ENCODE peak calls at places on chromosomes 13 and 19, in seven cellular contexts. M is CD8-positive, alpha-beta T cell; C is left ventricle myocardium inferior; E is endodermal cell; S is fibroblast of lung; R is HL-60; K is uterus. B is an unnamed sample.

GRCh38 chr13:98428256-98428966 is 148.5 kb downstream of the STK24 start:
- DNase-seq in M (no peak), C (no peak), E (no peak), S (peak; percentile 22), R (no peak), K (no peak), B (no peak)

GRCh38 chr19:42042455-42043170 is 27.4 kb downstream of the GRIK5 start:
- DNase-seq in M (no peak), C (no peak), E (no peak), S (no peak), R (no peak), K (no peak), B (no peak)

GRCh38 chr13:36910545-36910944 is 9.5 kb downstream of the SMAD9 start:
- DNase-seq in M (no peak), C (no peak), E (no peak), S (no peak), R (no peak), K (no peak), B (no peak)

GRCh38 chr19:43265664-43266025 is 3.7 kb downstream of the PSG9 start:
- DNase-seq in M (no peak), C (no peak), E (no peak), S (no peak), R (no peak), K (no peak), B (no peak)

GRCh38 chr13:112821340-112822055 is 131.7 kb downstream of the ATP11A start:
- DNase-seq in M (no peak), C (no peak), E (no peak), S (no peak), R (no peak), K (no peak), B (no peak)

GRCh38 chr13:67353891-67354459 is 123.8 kb upstream of the PCDH9 start:
- DNase-seq in M (no peak), C (no peak), E (no peak), S (peak; percentile 34), R (no peak), K (no peak), B (no peak)

GRCh38 chr19:49161987-49162386 is 4.4 kb downstream of the TRPM4 start:
- DNase-seq in M (no peak), C (no peak), E (no peak), S (peak; percentile 48), R (no peak), K (no peak), B (no peak)

GRCh38 chr13:113084943-113085540 is 20.5 kb upstream of the F7 start:
- DNase-seq in M (peak; percentile 7), C (no peak), E (no peak), S (no peak), R (no peak), K (no peak), B (no peak)

GRCh38 chr19:49014123-49014869 is 2.6 kb downstream of the LHB start:
- DNase-seq in M (no peak), C (no peak), E (no peak), S (peak; percentile 38), R (no peak), K (no peak), B (no peak)

GRCh38 chr13:112690242-112690943 is 555 bp downstream of the ATP11A start:
- DNase-seq in M (no peak), C (peak; percentile 62), E (peak; percentile 80), S (peak; percentile 45), R (peak; percentile 65), K (peak; percentile 42), B (no peak)

GRCh38 chr13:79678100-79678499 is 197.1 kb downstream of the NDFIP2 start:
- DNase-seq in M (no peak), C (no peak), E (no peak), S (peak; percentile 72), R (no peak), K (no peak), B (no peak)

GRCh38 chr19:588758-589692 is 656 bp upstream of the HCN2 start:
- DNase-seq in M (no peak), C (no peak), E (peak; percentile 73), S (no peak), R (no peak), K (no peak), B (no peak)

GRCh38 chr19:45587873-45588272 is 3.3 kb upstream of the OPA3 start:
- DNase-seq in M (no peak), C (no peak), E (no peak), S (no peak), R (no peak), K (no peak), B (no peak)

GRCh38 chr19:10565028-10565566 is 713 bp downstream of the KRI1 start:
- DNase-seq in M (peak; percentile 64), C (no peak), E (peak; percentile 86), S (peak; percentile 20), R (peak; percentile 68), K (no peak), B (no peak)

GRCh38 chr19:444677-445210 is 16.1 kb downstream of the SHC2 start:
- DNase-seq in M (peak; percentile 9), C (no peak), E (no peak), S (no peak), R (no peak), K (no peak), B (no peak)

GRCh38 chr13:114275309-114275708 is 6.1 kb upstream of the UPF3A start:
- DNase-seq in M (no peak), C (no peak), E (no peak), S (no peak), R (peak; percentile 65), K (no peak), B (no peak)

GRCh38 chr13:36559388-36559787 is 114.4 kb upstream of the SERTM1 start:
- DNase-seq in M (no peak), C (no peak), E (no peak), S (no peak), R (no peak), K (no peak), B (no peak)

GRCh38 chr13:101127741-101128353 is 288.5 kb downstream of the NALCN start:
- DNase-seq in M (no peak), C (no peak), E (no peak), S (peak; percentile 27), R (no peak), K (no peak), B (no peak)

GRCh38 chr19:5137571-5138124 is 168.7 kb downstream of the KDM4B start:
- DNase-seq in M (peak; percentile 51), C (no peak), E (peak; percentile 95), S (no peak), R (no peak), K (no peak), B (no peak)

GRCh38 chr13:105665284-105665683 is 870.2 kb downstream of the EFNB2 start:
- DNase-seq in M (no peak), C (no peak), E (no peak), S (peak; percentile 92), R (no peak), K (no peak), B (peak; percentile 2)

GRCh38 chr19:48926909-48927308 is 6.6 kb upstream of the DHDH start:
- DNase-seq in M (no peak), C (no peak), E (no peak), S (peak; percentile 99), R (no peak), K (peak; percentile 69), B (peak; percentile 94)

GRCh38 chr19:29248332-29248844 is 35.4 kb upstream of the UQCRFS1 start:
- DNase-seq in M (no peak), C (no peak), E (no peak), S (no peak), R (no peak), K (no peak), B (no peak)

GRCh38 chr13:76226941-76227340 is 590.8 kb downstream of the LMO7 start:
- DNase-seq in M (no peak), C (no peak), E (no peak), S (no peak), R (no peak), K (no peak), B (no peak)

GRCh38 chr13:76225815-76226489 is 589.8 kb downstream of the LMO7 start:
- DNase-seq in M (no peak), C (peak; percentile 33), E (no peak), S (peak; percentile 40), R (no peak), K (no peak), B (no peak)

GRCh38 chr13:76223999-76224398 is 587.9 kb downstream of the LMO7 start:
- DNase-seq in M (no peak), C (no peak), E (no peak), S (no peak), R (no peak), K (no peak), B (no peak)

GRCh38 chr13:76222511-76222910 is 586.4 kb downstream of the LMO7 start:
- DNase-seq in M (no peak), C (no peak), E (no peak), S (peak; percentile 39), R (no peak), K (no peak), B (no peak)

GRCh38 chr13:76223565-76223964 is 587.4 kb downstream of the LMO7 start:
- DNase-seq in M (no peak), C (no peak), E (peak; percentile 72), S (no peak), R (no peak), K (no peak), B (no peak)
- TF ChIP-seq CTCF in M (no peak), C (peak; percentile 52), E (peak; percentile 79), S (peak; percentile 14), R (no peak), K (no peak), B (no peak)

DNA sequence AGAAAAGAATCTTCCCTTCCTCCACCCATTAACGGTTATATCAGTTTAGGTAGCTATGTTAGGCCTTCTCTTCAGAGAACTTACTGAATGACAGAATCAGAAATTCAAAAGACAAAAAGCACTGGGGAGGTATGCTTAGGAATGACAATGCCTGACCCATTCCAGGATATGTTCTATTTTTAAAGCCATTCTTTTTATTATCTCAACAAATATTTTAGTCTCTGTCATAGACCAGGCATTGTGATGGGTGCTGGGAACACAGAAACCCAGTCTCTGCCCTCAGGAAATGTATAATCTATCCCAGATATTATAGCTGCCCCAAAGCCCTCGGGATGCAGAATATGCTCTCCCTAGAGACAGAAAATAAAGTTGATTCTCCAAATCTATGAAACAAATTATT is 90.7 kb downstream of the TEX26 start:
- DNase-seq in M (no peak), C (no peak), E (no peak), S (no peak), R (no peak), K (no peak), B (no peak)
- H3K4me3 ChIP-seq in M (no peak overlapping the region), C (no peak overlapping the region), E (no peak overlapping the region), S (no peak overlapping the region), R (no peak overlapping the region), K (no peak overlapping the region), B (no peak overlapping the region)

DNA sequence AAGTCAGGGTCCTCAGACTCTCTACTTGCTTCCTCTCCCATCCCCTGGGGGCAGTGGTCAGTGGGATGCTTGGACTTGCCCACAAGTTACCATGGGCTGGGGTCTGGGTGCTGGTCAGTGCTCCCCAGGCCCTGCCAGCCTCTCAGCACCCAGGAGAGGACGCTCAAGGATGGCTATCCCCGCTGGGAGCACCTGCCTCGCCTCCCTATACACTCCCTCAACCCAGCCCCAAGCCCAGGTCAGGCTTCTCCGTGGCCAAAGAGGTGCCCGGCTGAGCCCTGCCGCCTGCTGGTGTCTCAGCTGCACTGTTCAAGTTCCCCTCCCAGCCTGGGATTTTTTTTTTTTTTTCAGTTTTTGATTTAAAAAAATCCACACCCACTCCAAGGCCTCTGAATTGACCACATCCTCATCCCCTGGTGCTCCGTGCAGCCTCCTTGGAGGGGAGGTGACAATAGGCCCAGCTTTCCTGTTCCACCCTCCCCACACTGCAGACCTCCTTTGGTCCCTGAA is 10.8 kb downstream of the F2RL3 start:
- DNase-seq in M (no peak), C (no peak), E (peak; percentile 87), S (no peak), R (peak; percentile 59), K (no peak), B (no peak)
- TF ChIP-seq CTCF in M (no peak), C (peak; percentile 60), E (peak; percentile 82), S (peak; percentile 54), R (peak; percentile 29), K (peak; percentile 27), B (peak; percentile 66)

GRCh38 chr19:23698711-23699520 is 11.9 kb upstream of the ZNF675 start:
- DNase-seq in M (peak; percentile 21), C (no peak), E (no peak), S (no peak), R (no peak), K (no peak), B (no peak)
- H3K4me3 ChIP-seq in M (no peak overlapping the region), C (no peak overlapping the region), E (no peak overlapping the region), S (no peak overlapping the region), R (no peak overlapping the region), K (no peak overlapping the region), B (no peak overlapping the region)

B was measured in AG09309.